ENCODE peak calls at places on chromosome 3, in five cellular contexts. U is heart left ventricle, P is neuronal stem cell, F is transverse colon, O is H9. V is an unnamed sample.

GRCh38 chr3:40701016-40701588 is 176.3 kb downstream of the ZNF621 start:
- DNase-seq in U (no peak), P (no peak), F (no peak), O (no peak), V (no peak)

GRCh38 chr3:22835041-22835440 is 368.1 kb upstream of the UBE2E2 start:
- DNase-seq in U (no peak), P (no peak), F (no peak), O (no peak), V (no peak)

GRCh38 chr3:79490165-79491028 is 277.4 kb downstream of the ROBO1 start:
- DNase-seq in U (peak; percentile 37), P (peak; percentile 3), F (peak; percentile 25), O (peak; percentile 37), V (peak; percentile 61)

GRCh38 chr3:134666052-134666451 is 15.2 kb upstream of the KY start:
- DNase-seq in U (no peak), P (no peak), F (no peak), O (no peak), V (no peak)

GRCh38 chr3:59256233-59256632 is 206.4 kb upstream of the CFAP20DC start:
- DNase-seq in U (no peak), P (no peak), F (no peak), O (no peak), V (no peak)

GRCh38 chr3:111845996-111846395 is 13.1 kb upstream of the PHLDB2 start:
- DNase-seq in U (no peak), P (no peak), F (no peak), O (no peak), V (no peak)

GRCh38 chr3:162072656-162073055 is 576.0 kb downstream of the OTOL1 start:
- DNase-seq in U (no peak), P (no peak), F (no peak), O (no peak), V (no peak)

GRCh38 chr3:129596194-129597086 is 10.0 kb downstream of the PLXND1 start:
- DNase-seq in U (peak; percentile 93), P (no peak), F (peak; percentile 48), O (peak; percentile 40), V (peak; percentile 52)

GRCh38 chr3:110059431-110059830 is 722.1 kb upstream of the DPPA4 start:
- DNase-seq in U (no peak), P (no peak), F (no peak), O (no peak), V (no peak)

GRCh38 chr3:32137870-32138269 is 31.4 kb downstream of the GPD1L start:
- DNase-seq in U (no peak), P (no peak), F (no peak), O (no peak), V (no peak)

GRCh38 chr3:194577985-194578905 is 55.0 kb downstream of the TMEM44 start:
- DNase-seq in U (no peak), P (no peak), F (peak; percentile 33), O (no peak), V (no peak)

GRCh38 chr3:168093229-168093628 is 2.5 kb downstream of the GOLIM4 start:
- DNase-seq in U (no peak), P (no peak), F (no peak), O (no peak), V (peak; percentile 16)
- H3K4me1 ChIP-seq in U (peaks cover 44% of the 10 kb centered on the region), P (peaks cover 9% of the 10 kb centered on the region), F (peaks cover 65% of the 10 kb centered on the region), O (peaks cover 10% of the 10 kb centered on the region), V (peaks cover 61% of the 10 kb centered on the region)

GRCh38 chr3:157363393-157363792 is 73.3 kb upstream of the PTX3 start:
- DNase-seq in U (no peak), P (no peak), F (no peak), O (no peak), V (no peak)
- H3K4me1 ChIP-seq in U (no peaks in the 10 kb centered on the region), P (peaks cover 8% of the 10 kb centered on the region), F (no peaks in the 10 kb centered on the region), O (no peaks in the 10 kb centered on the region), V (no peaks in the 10 kb centered on the region)

GRCh38 chr3:125715651-125716050 is 120.4 kb upstream of the OSBPL11 start:
- DNase-seq in U (no peak), P (no peak), F (no peak), O (no peak), V (no peak)
- H3K4me1 ChIP-seq in U (no peaks in the 10 kb centered on the region), P (no peaks in the 10 kb centered on the region), F (no peaks in the 10 kb centered on the region), O (no peaks in the 10 kb centered on the region), V (no peaks in the 10 kb centered on the region)

GRCh38 chr3:146165844-146166243 is 4.9 kb upstream of the PLOD2 start:
- DNase-seq in U (no peak), P (no peak), F (no peak), O (no peak), V (no peak)
- H3K4me1 ChIP-seq in U (peaks cover 18% of the 10 kb centered on the region), P (no peaks in the 10 kb centered on the region), F (peaks cover 30% of the 10 kb centered on the region), O (peaks cover 5% of the 10 kb centered on the region), V (peaks cover 5% of the 10 kb centered on the region)

GRCh38 chr3:124883191-124883747 is 3.9 kb downstream of the ITGB5 start:
- DNase-seq in U (no peak), P (peak; percentile 62), F (no peak), O (no peak), V (peak; percentile 28)
- H3K4me1 ChIP-seq in U (peaks cover 53% of the 10 kb centered on the region), P (peaks cover 30% of the 10 kb centered on the region), F (peaks cover 17% of the 10 kb centered on the region), O (peaks cover 20% of the 10 kb centered on the region), V (peaks cover 22% of the 10 kb centered on the region)